ENCODE peak calls at places on chromosomes 2 and 18, in eight cellular contexts. Q is gastrocnemius medialis, S is GM06990, N is MCF 10A, R is T-helper 9 cell, B is heart right ventricle, L is psoas muscle, E is left ventricle myocardium superior. F is an unnamed sample.
A peak's percentile ranks its signal among the peaks of the same experiment; 100 is the strongest.

GRCh38 chr18:5891361-5892215 is 3.7 kb downstream of the TMEM200C start:
- DNase-seq in R (no peak), S (no peak), L (no peak), N (no peak), Q (no peak), E (peak; percentile 26), B (no peak), F (no peak)

GRCh38 chr2:132651115-132652099 is 18.6 kb downstream of the LYPD1 start:
- DNase-seq in E (no peak), Q (no peak), B (no peak), L (no peak), S (no peak), R (no peak), N (peak; percentile 44), F (no peak)

GRCh38 chr2:217868911-217869334 is 133.9 kb downstream of the TNS1 start:
- DNase-seq in L (no peak), S (no peak), R (no peak), E (no peak), B (no peak), Q (no peak), N (no peak), F (no peak)

GRCh38 chr2:173264603-173265366 is 89.9 kb upstream of the CDCA7 start:
- DNase-seq in N (no peak), L (no peak), S (peak; percentile 47), Q (peak; percentile 19), E (no peak), B (peak; percentile 15), R (no peak), F (no peak)

GRCh38 chr2:233455491-233455890 is 101.2 kb downstream of the DGKD start:
- DNase-seq in B (no peak), S (no peak), Q (peak; percentile 8), R (no peak), N (no peak), L (peak; percentile 7), E (no peak), F (no peak)

GRCh38 chr2:20322527-20323300 is 27.9 kb downstream of the PUM2 start:
- DNase-seq in N (no peak), L (no peak), Q (no peak), E (no peak), B (no peak), R (no peak), S (no peak), F (no peak)

GRCh38 chr2:10042301-10043161 is 819 bp upstream of the KLF11 start:
- DNase-seq in Q (peak; percentile 61), L (peak; percentile 88), E (peak; percentile 92), S (no peak), B (peak; percentile 92), N (no peak), R (peak; percentile 16), F (no peak)

GRCh38 chr18:22439447-22439846 is 21.7 kb upstream of the CTAGE1 start:
- DNase-seq in B (no peak), S (no peak), L (no peak), N (peak; percentile 35), Q (no peak), E (no peak), R (no peak), F (no peak)